ENCODE peak calls at places on chromosomes 7 and 10, in ten cellular contexts. One of them, this sample, is unnamed.

GRCh38 chr10:119341236-119342016 is 134.1 kb downstream of the GRK5 start:
- DNase-seq in psoas muscle: no peak
- DNase-seq in mammary epithelial cell: peak; percentile 69
- DNase-seq in NCI-H2081 treated with DMSO at 0.1 percent for 48 hours: no peak
- DNase-seq in left ventricle myocardium inferior: peak; percentile 47
- DNase-seq in NCI-H226: peak; percentile 66
- DNase-seq in pons: no peak
- DNase-seq in IMR-90: peak; percentile 83
- DNase-seq in GM13976: no peak
- DNase-seq in K562: peak; percentile 23
- DNase-seq in this sample: no peak

GRCh38 chr7:69787736-69788431 is 189.6 kb downstream of the AUTS2 start:
- DNase-seq in psoas muscle: no peak
- DNase-seq in mammary epithelial cell: no peak
- DNase-seq in NCI-H2081 treated with DMSO at 0.1 percent for 48 hours: peak; percentile 53
- DNase-seq in left ventricle myocardium inferior: no peak
- DNase-seq in NCI-H226: no peak
- DNase-seq in pons: peak; percentile 19
- DNase-seq in IMR-90: no peak
- DNase-seq in GM13976: no peak
- DNase-seq in K562: no peak
- DNase-seq in this sample: no peak

GRCh38 chr7:23072043-23072442 is 33.5 kb upstream of the KLHL7 start:
- DNase-seq in psoas muscle: no peak
- DNase-seq in mammary epithelial cell: no peak
- DNase-seq in NCI-H2081 treated with DMSO at 0.1 percent for 48 hours: no peak
- DNase-seq in left ventricle myocardium inferior: no peak
- DNase-seq in NCI-H226: no peak
- DNase-seq in pons: peak; percentile 56
- DNase-seq in IMR-90: peak; percentile 28
- DNase-seq in GM13976: no peak
- DNase-seq in K562: no peak
- DNase-seq in this sample: no peak

GRCh38 chr7:32218741-32219283 is 148.6 kb upstream of the PDE1C start:
- DNase-seq in psoas muscle: no peak
- DNase-seq in mammary epithelial cell: peak; percentile 20
- DNase-seq in NCI-H2081 treated with DMSO at 0.1 percent for 48 hours: no peak
- DNase-seq in left ventricle myocardium inferior: no peak
- DNase-seq in NCI-H226: no peak
- DNase-seq in pons: no peak
- DNase-seq in IMR-90: no peak
- DNase-seq in GM13976: no peak
- DNase-seq in K562: no peak
- DNase-seq in this sample: no peak

GRCh38 chr10:104252349-104252748 is 2.3 kb upstream of the GSTO1 start:
- DNase-seq in psoas muscle: no peak
- DNase-seq in mammary epithelial cell: no peak
- DNase-seq in NCI-H2081 treated with DMSO at 0.1 percent for 48 hours: no peak
- DNase-seq in left ventricle myocardium inferior: no peak
- DNase-seq in NCI-H226: no peak
- DNase-seq in pons: no peak
- DNase-seq in IMR-90: no peak
- DNase-seq in GM13976: no peak
- DNase-seq in K562: no peak
- DNase-seq in this sample: no peak

GRCh38 chr10:23316406-23316805 is 28.2 kb downstream of the C10orf67 start:
- DNase-seq in psoas muscle: no peak
- DNase-seq in mammary epithelial cell: no peak
- DNase-seq in NCI-H2081 treated with DMSO at 0.1 percent for 48 hours: no peak
- DNase-seq in left ventricle myocardium inferior: no peak
- DNase-seq in NCI-H226: no peak
- DNase-seq in pons: no peak
- DNase-seq in IMR-90: no peak
- DNase-seq in GM13976: no peak
- DNase-seq in K562: no peak
- DNase-seq in this sample: no peak

GRCh38 chr10:132538031-132538789 is 623 bp downstream of the INPP5A start:
- DNase-seq in psoas muscle: peak; percentile 40
- DNase-seq in mammary epithelial cell: no peak
- DNase-seq in NCI-H2081 treated with DMSO at 0.1 percent for 48 hours: no peak
- DNase-seq in left ventricle myocardium inferior: peak; percentile 22
- DNase-seq in NCI-H226: no peak
- DNase-seq in pons: no peak
- DNase-seq in IMR-90: no peak
- DNase-seq in GM13976: peak; percentile 46
- DNase-seq in K562: no peak
- DNase-seq in this sample: peak; percentile 62

GRCh38 chr10:85293483-85293882 is 965.1 kb downstream of the CCSER2 start:
- DNase-seq in psoas muscle: no peak
- DNase-seq in mammary epithelial cell: no peak
- DNase-seq in NCI-H2081 treated with DMSO at 0.1 percent for 48 hours: no peak
- DNase-seq in left ventricle myocardium inferior: no peak
- DNase-seq in NCI-H226: no peak
- DNase-seq in pons: no peak
- DNase-seq in IMR-90: no peak
- DNase-seq in GM13976: no peak
- DNase-seq in K562: no peak
- DNase-seq in this sample: no peak

GRCh38 chr10:89207801-89208551 is 859 bp upstream of the CH25H start:
- DNase-seq in psoas muscle: peak; percentile 59
- DNase-seq in mammary epithelial cell: no peak
- DNase-seq in NCI-H2081 treated with DMSO at 0.1 percent for 48 hours: no peak
- DNase-seq in left ventricle myocardium inferior: peak; percentile 62
- DNase-seq in NCI-H226: no peak
- DNase-seq in pons: no peak
- DNase-seq in IMR-90: no peak
- DNase-seq in GM13976: peak; percentile 48
- DNase-seq in K562: no peak
- DNase-seq in this sample: peak; percentile 73

GRCh38 chr10:71040890-71041590 is 152.7 kb upstream of the PCBD1 start:
- DNase-seq in psoas muscle: no peak
- DNase-seq in mammary epithelial cell: no peak
- DNase-seq in NCI-H2081 treated with DMSO at 0.1 percent for 48 hours: no peak
- DNase-seq in left ventricle myocardium inferior: no peak
- DNase-seq in NCI-H226: no peak
- DNase-seq in pons: no peak
- DNase-seq in IMR-90: no peak
- DNase-seq in GM13976: no peak
- DNase-seq in K562: no peak
- DNase-seq in this sample: no peak

GRCh38 chr10:84352251-84352842 is 24.0 kb downstream of the CCSER2 start:
- DNase-seq in psoas muscle: no peak
- DNase-seq in mammary epithelial cell: peak; percentile 62
- DNase-seq in NCI-H2081 treated with DMSO at 0.1 percent for 48 hours: no peak
- DNase-seq in left ventricle myocardium inferior: no peak
- DNase-seq in NCI-H226: peak; percentile 54
- DNase-seq in pons: peak; percentile 75
- DNase-seq in IMR-90: peak; percentile 72
- DNase-seq in GM13976: peak; percentile 69
- DNase-seq in K562: peak; percentile 67
- DNase-seq in this sample: peak; percentile 62

GRCh38 chr10:234708-235406 is 99.6 kb downstream of the ZMYND11 start:
- DNase-seq in psoas muscle: no peak
- DNase-seq in mammary epithelial cell: no peak
- DNase-seq in NCI-H2081 treated with DMSO at 0.1 percent for 48 hours: no peak
- DNase-seq in left ventricle myocardium inferior: no peak
- DNase-seq in NCI-H226: no peak
- DNase-seq in pons: no peak
- DNase-seq in IMR-90: no peak
- DNase-seq in GM13976: no peak
- DNase-seq in K562: no peak
- DNase-seq in this sample: no peak

GRCh38 chr7:139362302-139362701 is 2.6 kb downstream of the LUC7L2 start:
- DNase-seq in psoas muscle: no peak
- DNase-seq in mammary epithelial cell: peak; percentile 47
- DNase-seq in NCI-H2081 treated with DMSO at 0.1 percent for 48 hours: no peak
- DNase-seq in left ventricle myocardium inferior: no peak
- DNase-seq in NCI-H226: no peak
- DNase-seq in pons: no peak
- DNase-seq in IMR-90: peak; percentile 16
- DNase-seq in GM13976: no peak
- DNase-seq in K562: no peak
- DNase-seq in this sample: no peak

GRCh38 chr10:80357000-80357803 is 621 bp downstream of the DYDC2 start:
- DNase-seq in psoas muscle: no peak
- DNase-seq in mammary epithelial cell: peak; percentile 8
- DNase-seq in NCI-H2081 treated with DMSO at 0.1 percent for 48 hours: no peak
- DNase-seq in left ventricle myocardium inferior: no peak
- DNase-seq in NCI-H226: no peak
- DNase-seq in pons: no peak
- DNase-seq in IMR-90: no peak
- DNase-seq in GM13976: no peak
- DNase-seq in K562: no peak
- DNase-seq in this sample: no peak

GRCh38 chr10:10500941-10501340 is 516.7 kb upstream of the CELF2 start:
- DNase-seq in psoas muscle: no peak
- DNase-seq in mammary epithelial cell: no peak
- DNase-seq in NCI-H2081 treated with DMSO at 0.1 percent for 48 hours: no peak
- DNase-seq in left ventricle myocardium inferior: no peak
- DNase-seq in NCI-H226: peak; percentile 79
- DNase-seq in pons: no peak
- DNase-seq in IMR-90: peak; percentile 91
- DNase-seq in GM13976: no peak
- DNase-seq in K562: no peak
- DNase-seq in this sample: no peak

GRCh38 chr10:103199498-103199897 is 6.4 kb upstream of the NT5C2 start:
- DNase-seq in psoas muscle: no peak
- DNase-seq in mammary epithelial cell: no peak
- DNase-seq in NCI-H2081 treated with DMSO at 0.1 percent for 48 hours: no peak
- DNase-seq in left ventricle myocardium inferior: no peak
- DNase-seq in NCI-H226: no peak
- DNase-seq in pons: no peak
- DNase-seq in IMR-90: no peak
- DNase-seq in GM13976: no peak
- DNase-seq in K562: no peak
- DNase-seq in this sample: no peak

GRCh38 chr7:138538518-138538917 is 78.5 kb downstream of the TRIM24 start:
- DNase-seq in psoas muscle: no peak
- DNase-seq in mammary epithelial cell: no peak
- DNase-seq in NCI-H2081 treated with DMSO at 0.1 percent for 48 hours: no peak
- DNase-seq in left ventricle myocardium inferior: no peak
- DNase-seq in NCI-H226: no peak
- DNase-seq in pons: peak; percentile 59
- DNase-seq in IMR-90: peak; percentile 55
- DNase-seq in GM13976: peak; percentile 20
- DNase-seq in K562: no peak
- DNase-seq in this sample: no peak

GRCh38 chr7:157537056-157537455 is 200.3 kb downstream of the DNAJB6 start:
- DNase-seq in psoas muscle: no peak
- DNase-seq in mammary epithelial cell: no peak
- DNase-seq in NCI-H2081 treated with DMSO at 0.1 percent for 48 hours: no peak
- DNase-seq in left ventricle myocardium inferior: no peak
- DNase-seq in NCI-H226: no peak
- DNase-seq in pons: no peak
- DNase-seq in IMR-90: no peak
- DNase-seq in GM13976: no peak
- DNase-seq in K562: no peak
- DNase-seq in this sample: peak; percentile 4

GRCh38 chr10:11898372-11899066 is 75.4 kb downstream of the PROSER2 start:
- DNase-seq in psoas muscle: no peak
- DNase-seq in mammary epithelial cell: peak; percentile 85
- DNase-seq in NCI-H2081 treated with DMSO at 0.1 percent for 48 hours: no peak
- DNase-seq in left ventricle myocardium inferior: no peak
- DNase-seq in NCI-H226: peak; percentile 90
- DNase-seq in pons: no peak
- DNase-seq in IMR-90: peak; percentile 30
- DNase-seq in GM13976: no peak
- DNase-seq in K562: peak; percentile 96
- DNase-seq in this sample: peak; percentile 84

GRCh38 chr10:116254422-116255152 is 18.4 kb downstream of the GFRA1 start:
- DNase-seq in psoas muscle: no peak
- DNase-seq in mammary epithelial cell: no peak
- DNase-seq in NCI-H2081 treated with DMSO at 0.1 percent for 48 hours: no peak
- DNase-seq in left ventricle myocardium inferior: no peak
- DNase-seq in NCI-H226: no peak
- DNase-seq in pons: no peak
- DNase-seq in IMR-90: no peak
- DNase-seq in GM13976: no peak
- DNase-seq in K562: no peak
- DNase-seq in this sample: no peak

GRCh38 chr10:86648706-86649426 is 5.5 kb upstream of the OPN4 start:
- DNase-seq in psoas muscle: peak; percentile 77
- DNase-seq in mammary epithelial cell: peak; percentile 80
- DNase-seq in NCI-H2081 treated with DMSO at 0.1 percent for 48 hours: no peak
- DNase-seq in left ventricle myocardium inferior: peak; percentile 54
- DNase-seq in NCI-H226: peak; percentile 95
- DNase-seq in pons: no peak
- DNase-seq in IMR-90: peak; percentile 68
- DNase-seq in GM13976: no peak
- DNase-seq in K562: no peak
- DNase-seq in this sample: no peak

GRCh38 chr7:99473315-99473596 is 566 bp downstream of the ZNF789 start:
- DNase-seq in psoas muscle: no peak
- DNase-seq in mammary epithelial cell: peak; percentile 74
- DNase-seq in NCI-H2081 treated with DMSO at 0.1 percent for 48 hours: no peak
- DNase-seq in left ventricle myocardium inferior: no peak
- DNase-seq in NCI-H226: peak; percentile 42
- DNase-seq in pons: peak; percentile 54
- DNase-seq in IMR-90: peak; percentile 82
- DNase-seq in GM13976: peak; percentile 84
- DNase-seq in K562: no peak
- DNase-seq in this sample: peak; percentile 24

GRCh38 chr10:103273026-103273425 is 3.9 kb upstream of the INA start:
- DNase-seq in psoas muscle: peak; percentile 47
- DNase-seq in mammary epithelial cell: peak; percentile 99
- DNase-seq in NCI-H2081 treated with DMSO at 0.1 percent for 48 hours: no peak
- DNase-seq in left ventricle myocardium inferior: no peak
- DNase-seq in NCI-H226: peak; percentile 98
- DNase-seq in pons: no peak
- DNase-seq in IMR-90: peak; percentile 97
- DNase-seq in GM13976: no peak
- DNase-seq in K562: no peak
- DNase-seq in this sample: no peak

GRCh38 chr10:71797533-71798307 is 24.4 kb upstream of the VSIR start:
- DNase-seq in psoas muscle: no peak
- DNase-seq in mammary epithelial cell: no peak
- DNase-seq in NCI-H2081 treated with DMSO at 0.1 percent for 48 hours: no peak
- DNase-seq in left ventricle myocardium inferior: no peak
- DNase-seq in NCI-H226: no peak
- DNase-seq in pons: no peak
- DNase-seq in IMR-90: no peak
- DNase-seq in GM13976: no peak
- DNase-seq in K562: peak; percentile 70
- DNase-seq in this sample: no peak

GRCh38 chr7:104264281-104264680 is 56.5 kb upstream of the ORC5 start:
- DNase-seq in psoas muscle: no peak
- DNase-seq in mammary epithelial cell: peak; percentile 65
- DNase-seq in NCI-H2081 treated with DMSO at 0.1 percent for 48 hours: no peak
- DNase-seq in left ventricle myocardium inferior: no peak
- DNase-seq in NCI-H226: peak; percentile 5
- DNase-seq in pons: no peak
- DNase-seq in IMR-90: peak; percentile 32
- DNase-seq in GM13976: no peak
- DNase-seq in K562: no peak
- DNase-seq in this sample: no peak

GRCh38 chr7:47979832-47980181 is 392 bp upstream of the HUS1 start:
- DNase-seq in psoas muscle: no peak
- DNase-seq in mammary epithelial cell: peak; percentile 9
- DNase-seq in NCI-H2081 treated with DMSO at 0.1 percent for 48 hours: no peak
- DNase-seq in left ventricle myocardium inferior: no peak
- DNase-seq in NCI-H226: no peak
- DNase-seq in pons: no peak
- DNase-seq in IMR-90: no peak
- DNase-seq in GM13976: no peak
- DNase-seq in K562: no peak
- DNase-seq in this sample: no peak

GRCh38 chr7:80916770-80917681 is 1.8 kb downstream of the SEMA3C start:
- DNase-seq in psoas muscle: no peak
- DNase-seq in mammary epithelial cell: peak; percentile 92
- DNase-seq in NCI-H2081 treated with DMSO at 0.1 percent for 48 hours: no peak
- DNase-seq in left ventricle myocardium inferior: no peak
- DNase-seq in NCI-H226: peak; percentile 85
- DNase-seq in pons: peak; percentile 79
- DNase-seq in IMR-90: peak; percentile 89
- DNase-seq in GM13976: no peak
- DNase-seq in K562: no peak
- DNase-seq in this sample: no peak

GRCh38 chr10:1677307-1677939 is 59.9 kb downstream of the ADARB2 start:
- DNase-seq in psoas muscle: no peak
- DNase-seq in mammary epithelial cell: no peak
- DNase-seq in NCI-H2081 treated with DMSO at 0.1 percent for 48 hours: no peak
- DNase-seq in left ventricle myocardium inferior: no peak
- DNase-seq in NCI-H226: no peak
- DNase-seq in pons: no peak
- DNase-seq in IMR-90: no peak
- DNase-seq in GM13976: no peak
- DNase-seq in K562: no peak
- DNase-seq in this sample: no peak

This sample was measured in lower lobe of right lung.